ENCODE peak calls at places on chromosomes 1 and 21, in four cellular contexts. P is K562, F is H1, U is GM12878. E is an unnamed sample.

GRCh38 chr21:34952701-34953100 is 96.4 kb downstream of the RUNX1 start:
- DNase-seq in U (no peak), P (no peak), F (no peak), E (no peak)

GRCh38 chr21:31293986-31294385 is 50.1 kb downstream of the TIAM1 start:
- DNase-seq in U (no peak), F (no peak), P (no peak), E (no peak)

GRCh38 chr1:19835573-19835972 is 20.5 kb upstream of the RNF186 start:
- DNase-seq in U (no peak), P (no peak), F (no peak), E (no peak)

GRCh38 chr1:160414836-160415235 is 14.5 kb downstream of the VANGL2 start:
- DNase-seq in F (no peak), U (no peak), P (no peak), E (no peak)

GRCh38 chr1:169090900-169091311 is 15.6 kb upstream of the ATP1B1 start:
- DNase-seq in F (no peak), P (no peak), U (no peak), E (no peak)

GRCh38 chr1:195933816-195934215 is 674.4 kb downstream of the KCNT2 start:
- DNase-seq in P (no peak), F (no peak), U (no peak), E (no peak)

GRCh38 chr1:2927995-2928732 is 93.1 kb upstream of the ACTRT2 start:
- DNase-seq in U (no peak), P (no peak), F (no peak), E (no peak)

GRCh38 chr1:111907321-111907720 is 82.1 kb downstream of the KCND3 start:
- DNase-seq in F (no peak), U (no peak), P (no peak), E (no peak)

GRCh38 chr1:147748687-147749350 is 11.6 kb downstream of the GJA5 start:
- DNase-seq in F (peak), P (no peak), U (no peak), E (no peak)

GRCh38 chr1:241096982-241097381 is 260.0 kb downstream of the RGS7 start:
- DNase-seq in P (no peak), F (no peak), U (no peak), E (no peak)

GRCh38 chr1:153962088-153963029 is 978 bp downstream of the SLC39A1 start:
- DNase-seq in P (no peak), U (no peak), F (no peak), E (no peak)

GRCh38 chr1:10939654-10940450 is 72.6 kb upstream of the TARDBP start:
- DNase-seq in U (peak), F (no peak), P (no peak), E (peak)

GRCh38 chr1:152148991-152149390 is 10.0 kb downstream of the RPTN start:
- DNase-seq in P (no peak), F (no peak), U (no peak), E (no peak)

GRCh38 chr1:230359992-230360391 is 66.1 kb downstream of the PGBD5 start:
- DNase-seq in F (no peak), U (no peak), P (no peak), E (no peak)

GRCh38 chr1:12595839-12596821 is 21.9 kb downstream of the DHRS3 start:
- DNase-seq in P (no peak), F (peak), U (no peak), E (peak)

GRCh38 chr1:160607051-160608032 is 28.0 kb upstream of the CD84 start:
- DNase-seq in P (peak), U (peak), F (no peak), E (peak)

GRCh38 chr1:161367684-161368398 is at the start of gene CFAP126:
- DNase-seq in P (peak), U (peak), F (no peak), E (peak)

GRCh38 chr1:86640161-86640560 is 64.2 kb upstream of the SH3GLB1 start:
- DNase-seq in P (no peak), F (no peak), U (no peak), E (no peak)

GRCh38 chr1:30877205-30877912 is 31.2 kb downstream of the SDC3 start:
- DNase-seq in P (no peak), F (no peak), U (no peak), E (no peak)

GRCh38 chr1:91753878-91754277 is 132.1 kb downstream of the TGFBR3 start:
- DNase-seq in P (no peak), U (no peak), F (no peak), E (no peak)

GRCh38 chr1:165226326-165226725 is 130.2 kb downstream of the LMX1A start:
- DNase-seq in U (no peak), F (no peak), P (no peak), E (no peak)

GRCh38 chr1:12760256-12760795 is 13.2 kb upstream of the PRAMEF12 start:
- DNase-seq in F (peak), P (peak), U (no peak), E (peak)

GRCh38 chr1:106571109-106571508 is 485.4 kb upstream of the PRMT6 start:
- DNase-seq in P (no peak), U (no peak), F (no peak), E (no peak)

GRCh38 chr1:47624531-47624930 is 186.7 kb downstream of the FOXD2 start:
- DNase-seq in U (no peak), F (peak), P (peak), E (no peak)

GRCh38 chr1:29789221-29789909 is 553.0 kb downstream of the PTPRU start:
- DNase-seq in P (no peak), F (no peak), U (no peak), E (peak)

GRCh38 chr1:20540281-20540680 is 12.1 kb upstream of the FAM43B start:
- DNase-seq in P (no peak), U (no peak), F (no peak), E (no peak)

GRCh38 chr1:201399352-201400126 is 415 bp upstream of the LAD1 start:
- DNase-seq in P (no peak), F (peak), U (no peak), E (no peak)

GRCh38 chr21:32946654-32947053 is 79.1 kb upstream of the OLIG2 start:
- DNase-seq in U (no peak), P (no peak), F (no peak), E (no peak)

GRCh38 chr1:225465793-225466517 is 38.1 kb upstream of the LBR start:
- DNase-seq in P (no peak), U (no peak), F (no peak), E (no peak)
- TF ChIP-seq NRF1 in P (no peak), U (no peak), F (no peak), E (no peak)

GRCh38 chr1:84077476-84078107 is 66.5 kb upstream of the PRKACB start:
- DNase-seq in F (peak), U (no peak), P (peak), E (peak)

GRCh38 chr1:84078824-84079167 is 65.3 kb upstream of the PRKACB start:
- DNase-seq in U (no peak), F (no peak), P (no peak), E (no peak)

GRCh38 chr1:84073266-84073665 is 70.8 kb upstream of the PRKACB start:
- DNase-seq in U (no peak), F (no peak), P (no peak), E (no peak)

GRCh38 chr1:84083321-84083720 is 60.8 kb upstream of the PRKACB start:
- DNase-seq in U (no peak), P (no peak), F (no peak), E (peak)

DNA sequence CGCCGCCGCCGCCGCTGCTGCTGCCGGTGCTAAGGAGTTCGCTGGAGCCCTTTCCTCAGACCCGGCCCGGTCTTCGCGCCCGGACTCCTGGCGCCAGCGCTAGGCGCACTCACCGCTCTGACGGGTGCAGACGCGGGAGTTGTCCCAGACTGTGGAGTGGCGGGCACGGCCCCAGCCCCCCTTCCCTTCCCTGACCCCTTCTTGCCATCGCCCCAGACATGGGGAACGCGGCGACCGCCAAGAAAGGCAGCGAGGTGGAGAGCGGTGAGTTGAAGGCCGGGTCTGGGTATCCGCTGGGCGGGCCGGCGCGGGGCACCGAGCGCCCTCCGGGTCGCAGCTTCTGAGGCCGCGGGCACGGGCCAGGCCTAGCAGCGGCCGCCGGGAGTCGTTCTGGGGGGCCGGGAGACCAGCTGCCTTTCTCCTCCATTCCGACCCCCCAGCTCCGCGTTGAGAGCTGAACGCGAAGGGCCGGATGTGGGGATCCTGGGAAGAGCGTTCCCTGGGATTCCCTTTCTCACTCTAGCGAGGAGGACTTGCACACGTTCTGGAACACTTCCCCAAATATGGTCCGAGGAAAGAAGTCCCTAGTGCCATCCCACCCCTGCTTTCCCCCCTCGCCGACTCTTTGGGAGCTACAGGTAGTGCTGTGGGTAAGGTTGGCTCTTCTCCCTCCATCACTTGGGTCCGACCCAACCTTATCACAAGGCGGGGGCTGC is 65.8 kb upstream of the PRKACB start:
- DNase-seq in F (peak), U (no peak), P (peak), E (no peak)
- TF ChIP-seq YY1 in F (no peak), U (no peak), P (no peak), E (no peak)

GRCh38 chr1:206735553-206736031 is 35.0 kb upstream of the IL19 start:
- DNase-seq in P (peak), F (no peak), U (no peak), E (no peak)
- TF ChIP-seq NRF1 in P (no peak), F (no peak), U (no peak), E (no peak)

GRCh38 chr1:183735069-183735860 is 69.7 kb upstream of the RGL1 start:
- DNase-seq in F (no peak), U (no peak), P (no peak), E (no peak)

GRCh38 chr1:183736391-183736790 is 68.5 kb upstream of the RGL1 start:
- DNase-seq in U (no peak), F (no peak), P (no peak), E (no peak)

GRCh38 chr1:183732251-183732650 is 72.7 kb upstream of the RGL1 start:
- DNase-seq in P (no peak), U (no peak), F (no peak), E (no peak)

GRCh38 chr1:183733610-183734219 is 71.2 kb upstream of the RGL1 start:
- DNase-seq in U (no peak), P (no peak), F (no peak), E (no peak)

DNA sequence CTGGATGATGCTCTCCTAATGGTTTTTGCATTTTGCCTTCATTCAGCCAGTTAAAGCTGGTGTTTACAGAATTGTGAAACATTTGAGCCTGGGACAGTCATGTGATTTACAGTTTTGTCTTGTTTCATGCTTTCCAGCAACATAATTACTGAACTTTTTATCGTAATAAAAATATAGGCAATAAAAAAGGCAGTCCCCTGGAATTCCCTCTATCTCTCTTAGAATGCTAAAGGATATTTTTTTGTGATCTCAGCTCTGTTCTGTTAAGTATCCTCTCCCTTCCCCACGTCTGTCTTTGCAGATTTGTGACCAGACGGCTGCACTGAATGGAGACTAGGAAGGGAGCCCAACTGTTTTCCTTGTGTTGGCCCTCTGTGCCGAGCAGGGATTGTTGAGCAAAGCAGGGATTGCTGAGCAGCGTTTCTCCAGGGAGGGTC is 70.3 kb upstream of the RGL1 start:
- DNase-seq in F (no peak), P (no peak), U (no peak), E (no peak)
- TF ChIP-seq YY1 in F (no peak), P (no peak), U (no peak), E (no peak)

DNA sequence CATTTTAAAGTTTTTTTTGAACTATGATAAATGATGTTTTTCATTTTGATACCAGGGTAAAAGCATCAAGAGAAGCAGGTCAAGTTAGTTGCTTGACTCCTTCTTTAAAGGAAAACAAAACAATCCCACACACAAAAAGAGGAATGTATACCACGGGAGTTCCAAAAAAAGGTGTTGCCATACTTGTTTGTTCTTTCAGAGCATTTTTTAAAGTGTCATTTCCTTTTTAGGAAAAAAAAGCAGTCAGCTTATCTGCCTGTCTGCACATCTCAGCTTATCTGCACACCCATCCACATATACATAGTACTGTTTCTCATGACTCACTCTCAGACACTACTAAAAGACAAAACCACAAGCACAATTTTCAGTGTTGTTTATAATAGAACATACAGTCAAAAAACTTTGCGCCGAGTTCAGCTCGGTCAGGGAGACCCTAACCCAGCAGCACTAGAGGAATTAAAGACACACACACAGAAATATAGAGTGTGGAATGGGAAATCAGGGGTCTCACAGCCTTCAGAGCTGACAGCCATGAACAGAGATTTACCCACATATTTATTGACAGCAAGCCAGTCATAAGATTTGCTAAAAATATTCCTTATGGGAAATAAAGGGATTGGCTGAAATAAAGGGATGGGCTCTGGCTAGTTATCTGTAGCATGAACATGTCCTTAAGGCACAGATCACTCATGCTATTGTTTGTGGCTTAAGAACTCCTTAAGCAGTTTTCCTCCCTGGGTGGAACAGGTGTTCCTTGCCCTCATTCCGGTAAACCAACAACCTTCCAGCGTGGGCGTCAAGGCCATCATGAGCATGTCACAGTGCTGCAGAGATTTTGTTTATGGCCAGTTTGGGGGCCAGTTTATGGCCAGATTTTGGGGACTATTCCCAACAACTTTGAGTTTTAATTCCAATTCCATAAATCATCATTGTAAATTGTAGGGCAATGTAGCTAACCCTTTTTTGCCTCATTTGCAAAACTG is 11.4 kb upstream of the MNDA start:
- DNase-seq in U (peak), F (no peak), P (peak), E (no peak)
- TF ChIP-seq NRF1 in U (no peak), F (no peak), P (peak), E (no peak)

DNA sequence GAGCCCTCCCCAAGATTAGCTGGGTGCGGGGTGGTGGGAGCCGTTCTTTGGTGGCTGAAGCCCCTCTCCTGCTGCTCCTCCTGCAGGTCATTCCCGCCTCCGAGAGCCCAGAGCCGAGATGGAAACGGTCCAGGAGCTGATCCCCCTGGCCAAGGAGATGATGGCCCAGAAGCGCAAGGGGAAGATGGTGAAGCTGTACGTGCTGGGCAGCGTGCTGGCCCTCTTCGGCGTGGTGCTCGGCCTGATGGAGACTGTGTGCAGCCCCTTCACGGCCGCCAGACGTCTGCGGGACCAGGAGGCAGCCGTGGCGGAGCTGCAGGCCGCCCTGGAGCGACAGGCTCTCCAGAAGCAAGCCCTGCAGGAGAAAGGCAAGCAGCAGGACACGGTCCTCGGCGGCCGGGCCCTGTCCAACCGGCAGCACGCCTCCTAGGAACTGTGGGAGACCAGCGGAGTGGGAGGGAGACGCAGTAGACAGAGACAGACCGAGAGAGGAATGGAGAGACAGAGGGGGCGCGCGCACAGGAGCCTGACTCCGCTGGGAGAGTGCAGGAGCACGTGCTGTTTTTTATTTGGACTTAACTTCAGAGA is 449 bp downstream of the G0S2 start:
- DNase-seq in U (no peak), P (no peak), F (peak), E (peak)
- TF ChIP-seq YY1 in U (no peak), P (no peak), F (no peak), E (no peak)

E was measured in SK-N-SH.